ENCODE peak calls at places on chromosomes 3 and 15, in ten cellular contexts. R, S, J, Y, Q, U, H, P, O and V are unnamed samples.

GRCh38 chr3:46671541-46672348 is 21.7 kb downstream of the ALS2CL start:
- DNase-seq in P (peak), H (no peak), Q (no peak), O (no peak), J (peak), S (no peak), R (no peak), Y (no peak), U (no peak), V (no peak)

GRCh38 chr15:45662375-45662774 is 27.5 kb downstream of the SQOR start:
- DNase-seq in P (no peak), Q (no peak), H (no peak), Y (no peak), S (no peak), O (no peak), R (no peak), U (no peak), J (no peak), V (no peak)

GRCh38 chr3:73766599-73767378 is 142.0 kb upstream of the PDZRN3 start:
- DNase-seq in P (peak), O (no peak), U (peak), R (peak), J (no peak), S (peak), Q (no peak), Y (no peak), H (no peak), V (no peak)

GRCh38 chr3:82496890-82497560 is 735.6 kb upstream of the GBE1 start:
- DNase-seq in U (no peak), R (no peak), O (no peak), H (no peak), P (no peak), J (no peak), Y (no peak), S (no peak), Q (no peak), V (no peak)

GRCh38 chr3:46703013-46703520 is 1.9 kb downstream of the TMIE start:
- DNase-seq in S (no peak), Q (no peak), U (no peak), Y (no peak), J (peak), O (no peak), P (no peak), R (no peak), H (peak), V (no peak)

GRCh38 chr15:77823736-77824135 is 191.0 kb upstream of the LINGO1 start:
- DNase-seq in S (no peak), Y (no peak), R (no peak), J (no peak), P (no peak), Q (no peak), O (no peak), H (no peak), U (no peak), V (no peak)

GRCh38 chr3:179071161-179071568 is 444 bp downstream of the ZMAT3 start:
- DNase-seq in U (no peak), R (no peak), Y (no peak), O (no peak), P (no peak), S (no peak), Q (no peak), H (no peak), J (peak), V (no peak)

GRCh38 chr15:70597056-70597603 is 166.2 kb downstream of the UACA start:
- DNase-seq in H (no peak), O (no peak), Y (no peak), R (no peak), U (peak), S (no peak), Q (peak), P (no peak), J (no peak), V (peak)

GRCh38 chr15:100457201-100457600 is 71.5 kb downstream of the CERS3 start:
- DNase-seq in R (no peak), U (peak), H (no peak), J (no peak), S (no peak), Y (no peak), P (no peak), Q (no peak), O (no peak), V (no peak)

GRCh38 chr3:27319304-27319703 is 49.9 kb downstream of the NEK10 start:
- DNase-seq in S (no peak), P (no peak), Q (no peak), O (no peak), J (no peak), R (no peak), H (no peak), Y (no peak), U (no peak), V (no peak)

GRCh38 chr3:65894679-65895078 is 144.0 kb downstream of the MAGI1 start:
- DNase-seq in R (peak), O (no peak), Q (no peak), S (peak), J (no peak), P (no peak), Y (no peak), U (peak), H (no peak), V (no peak)

GRCh38 chr3:29281265-29282228 is 676 bp downstream of the RBMS3 start:
- DNase-seq in O (no peak), P (peak), J (peak), U (peak), H (no peak), R (no peak), Y (no peak), Q (no peak), S (no peak), V (no peak)

GRCh38 chr3:29280675-29281264 is at the start of gene RBMS3:
- DNase-seq in P (peak), Y (no peak), U (peak), O (no peak), J (peak), S (peak), Q (peak), R (peak), H (peak), V (peak)

GRCh38 chr3:29279830-29280229 is 1.0 kb upstream of the RBMS3 start:
- DNase-seq in R (no peak), H (peak), O (no peak), S (no peak), J (peak), Y (no peak), Q (no peak), P (peak), U (peak), V (no peak)

GRCh38 chr3:29277249-29277648 is 3.6 kb upstream of the RBMS3 start:
- DNase-seq in P (no peak), J (no peak), Y (no peak), U (no peak), Q (no peak), H (no peak), S (no peak), O (no peak), R (no peak), V (no peak)

DNA sequence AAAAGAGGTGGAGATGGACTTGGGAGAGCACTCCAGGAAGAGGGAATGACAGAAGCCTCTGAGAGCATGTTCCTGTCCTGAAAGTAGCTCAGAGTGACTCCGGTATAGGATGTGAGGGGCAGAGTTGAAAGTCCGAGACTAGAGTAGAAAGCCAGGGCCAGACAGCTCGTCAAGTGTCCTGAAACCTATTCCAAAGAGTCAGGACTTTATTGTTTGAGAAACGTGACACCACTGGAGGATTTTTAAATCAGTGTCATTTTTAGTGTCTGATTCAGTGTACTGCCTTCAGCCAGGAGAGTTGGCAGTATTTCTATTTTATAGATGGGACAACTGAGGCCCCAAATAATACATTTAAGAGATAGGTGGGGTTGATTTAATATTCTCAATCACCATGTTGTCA is 1.6 kb upstream of the RBMS3 start:
- DNase-seq in Y (no peak), J (no peak), O (no peak), U (no peak), S (no peak), P (no peak), R (no peak), Q (no peak), H (no peak), V (no peak)
- H3K4me3 ChIP-seq in Y (no peak), J (no peak), O (no peak), U (peak), S (no peak), P (no peak), R (no peak), Q (no peak), H (peak), V (peak)

GRCh38 chr3:101811875-101812274 is 32.9 kb downstream of the NXPE3 start:
- DNase-seq in Y (no peak), P (no peak), Q (no peak), R (no peak), U (no peak), O (no peak), S (no peak), J (no peak), H (no peak), V (no peak)

GRCh38 chr3:101812895-101813294 is 33.9 kb downstream of the NXPE3 start:
- DNase-seq in Q (no peak), S (no peak), O (no peak), R (no peak), J (no peak), Y (no peak), P (no peak), U (no peak), H (no peak), V (no peak)

GRCh38 chr3:101814835-101815234 is 34.5 kb upstream of the NFKBIZ start:
- DNase-seq in Y (no peak), H (no peak), P (no peak), R (no peak), J (no peak), S (no peak), O (no peak), Q (no peak), U (no peak), V (no peak)

GRCh38 chr3:101816215-101817149 is 32.8 kb upstream of the NFKBIZ start:
- DNase-seq in P (no peak), O (no peak), S (no peak), U (no peak), H (no peak), J (no peak), Q (no peak), R (no peak), Y (no peak), V (no peak)

GRCh38 chr3:101813817-101814440 is 34.9 kb downstream of the NXPE3 start:
- DNase-seq in R (no peak), P (no peak), Y (no peak), S (no peak), U (peak), Q (no peak), J (no peak), H (no peak), O (no peak), V (no peak)
- TF ChIP-seq CTCF in R (peak), P (peak), Y (peak), S (peak), U (peak), Q (peak), J (peak), H (peak), O (peak), V (peak)

DNA sequence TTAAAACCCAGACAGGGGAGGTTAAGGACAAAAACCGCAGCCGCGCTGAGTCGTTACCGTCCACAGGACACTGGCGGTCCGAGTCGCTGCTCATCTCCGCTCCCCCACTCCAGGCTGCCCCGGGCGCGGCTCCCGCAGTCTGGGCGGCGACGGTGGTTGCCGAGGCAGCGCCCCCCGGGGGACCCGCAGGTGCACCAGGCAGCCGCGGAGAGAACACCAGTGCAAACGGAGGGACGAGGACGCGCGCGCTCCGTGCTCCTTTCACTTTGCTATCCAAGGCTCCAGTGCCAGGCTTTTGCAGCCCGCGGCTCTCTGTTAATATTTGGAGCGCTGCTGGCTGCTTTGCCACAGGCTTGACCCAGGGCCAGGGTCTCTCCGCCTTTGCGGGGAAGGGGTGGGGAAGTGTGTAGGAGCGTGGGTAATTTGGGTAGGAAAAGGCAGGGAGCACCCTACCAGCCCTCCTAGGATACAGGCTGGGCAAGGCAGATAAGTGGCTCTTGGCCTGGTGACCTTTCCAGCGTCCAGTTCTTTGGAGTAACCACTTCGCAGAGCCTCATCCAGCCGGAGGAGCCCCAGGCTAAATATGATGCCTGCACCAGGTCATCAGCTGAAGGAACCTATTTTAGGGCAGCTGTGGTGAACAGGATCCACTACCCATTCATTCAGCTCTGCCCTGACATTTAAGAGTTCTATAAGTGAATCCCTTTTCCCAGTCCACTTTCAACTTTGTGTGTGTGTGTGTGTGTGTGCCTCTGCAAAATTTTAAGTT is at the start of gene GADL1:
- DNase-seq in O (no peak), H (peak), Q (peak), U (peak), J (peak), R (no peak), S (no peak), Y (no peak), P (peak), V (no peak)
- H3K4me3 ChIP-seq in O (peak), H (peak), Q (no peak), U (peak), J (peak), R (peak), S (peak), Y (peak), P (peak), V (peak)

GRCh38 chr3:14445773-14446172 is 43.4 kb downstream of the SLC6A6 start:
- DNase-seq in H (no peak), O (no peak), Y (no peak), J (no peak), S (no peak), U (no peak), Q (no peak), P (no peak), R (no peak), V (no peak)

GRCh38 chr3:14446988-14447570 is 44.7 kb downstream of the SLC6A6 start:
- DNase-seq in P (no peak), O (no peak), Y (no peak), J (no peak), Q (no peak), U (no peak), H (no peak), R (no peak), S (no peak), V (no peak)

GRCh38 chr3:14441240-14441919 is 39.0 kb downstream of the SLC6A6 start:
- DNase-seq in Y (no peak), S (no peak), H (no peak), U (no peak), P (no peak), Q (peak), R (no peak), J (peak), O (no peak), V (no peak)

GRCh38 chr3:14441920-14442300 is 39.5 kb downstream of the SLC6A6 start:
- DNase-seq in S (no peak), P (no peak), H (no peak), Q (no peak), Y (no peak), O (no peak), U (no peak), R (no peak), J (peak), V (no peak)

DNA sequence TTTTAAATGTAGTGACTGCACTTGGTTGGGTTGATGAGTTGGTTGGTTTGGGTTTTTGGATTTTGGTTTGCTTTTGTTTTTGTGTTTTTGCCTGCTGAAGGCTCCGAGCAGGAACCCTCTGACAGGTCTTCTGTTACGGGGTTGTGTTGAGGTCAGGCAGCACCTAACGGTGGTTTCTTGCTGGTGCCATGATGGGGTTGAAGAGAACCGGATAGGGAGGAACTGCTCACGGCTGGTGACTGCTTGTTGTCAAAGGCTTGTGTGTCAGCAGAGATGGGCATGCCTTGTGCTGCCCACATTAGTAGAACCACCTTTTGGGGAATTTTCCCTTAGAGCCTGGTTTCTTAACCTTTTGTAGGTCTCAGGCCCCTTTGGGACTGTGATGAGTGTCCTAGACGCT is 42.0 kb downstream of the SLC6A6 start:
- DNase-seq in P (no peak), O (no peak), Y (no peak), Q (no peak), S (no peak), R (no peak), U (no peak), J (no peak), H (no peak), V (no peak)
- TF ChIP-seq CTCF in P (no peak), O (no peak), Y (no peak), Q (no peak), S (no peak), R (no peak), U (no peak), J (no peak), H (no peak), V (no peak)

GRCh38 chr3:124034809-124035152 is 42.9 kb upstream of the ROPN1 start:
- DNase-seq in Y (no peak), R (no peak), H (no peak), J (no peak), S (no peak), Q (no peak), P (no peak), O (no peak), U (no peak), V (no peak)

GRCh38 chr3:124032351-124032880 is 40.5 kb upstream of the ROPN1 start:
- DNase-seq in R (no peak), Q (no peak), S (no peak), O (no peak), Y (no peak), J (peak), U (peak), P (peak), H (peak), V (peak)

GRCh38 chr3:124033360-124034015 is 41.6 kb upstream of the ROPN1 start:
- DNase-seq in O (no peak), U (peak), S (no peak), Y (no peak), R (no peak), H (peak), P (peak), J (peak), Q (no peak), V (no peak)

GRCh38 chr3:124034016-124034808 is 42.3 kb upstream of the ROPN1 start:
- DNase-seq in P (peak), H (peak), R (no peak), Q (no peak), O (peak), S (no peak), Y (no peak), U (no peak), J (peak), V (no peak)

GRCh38 chr3:124032881-124033359 is 41.0 kb upstream of the ROPN1 start:
- DNase-seq in O (peak), P (peak), U (peak), J (peak), Y (no peak), S (peak), H (peak), Q (peak), R (peak), V (peak)
- H3K4me3 ChIP-seq in O (peak), P (peak), U (peak), J (peak), Y (peak), S (peak), H (peak), Q (peak), R (peak), V (peak)

GRCh38 chr3:186466391-186466974 is 77.7 kb downstream of the CRYGS start:
- DNase-seq in Q (no peak), P (no peak), J (no peak), R (no peak), S (no peak), O (no peak), Y (no peak), H (no peak), U (peak), V (no peak)

GRCh38 chr3:186465508-186465907 is 78.7 kb downstream of the CRYGS start:
- DNase-seq in U (no peak), S (no peak), R (no peak), O (no peak), Q (no peak), J (no peak), Y (no peak), H (no peak), P (no peak), V (no peak)

GRCh38 chr3:186461141-186461540 is 83.0 kb downstream of the CRYGS start:
- DNase-seq in O (no peak), Y (no peak), P (no peak), S (peak), J (no peak), R (peak), H (no peak), U (peak), Q (no peak), V (no peak)

GRCh38 chr3:186467969-186468368 is 76.2 kb downstream of the CRYGS start:
- DNase-seq in O (no peak), U (no peak), H (no peak), R (no peak), S (no peak), Y (no peak), P (no peak), J (no peak), Q (no peak), V (no peak)

DNA sequence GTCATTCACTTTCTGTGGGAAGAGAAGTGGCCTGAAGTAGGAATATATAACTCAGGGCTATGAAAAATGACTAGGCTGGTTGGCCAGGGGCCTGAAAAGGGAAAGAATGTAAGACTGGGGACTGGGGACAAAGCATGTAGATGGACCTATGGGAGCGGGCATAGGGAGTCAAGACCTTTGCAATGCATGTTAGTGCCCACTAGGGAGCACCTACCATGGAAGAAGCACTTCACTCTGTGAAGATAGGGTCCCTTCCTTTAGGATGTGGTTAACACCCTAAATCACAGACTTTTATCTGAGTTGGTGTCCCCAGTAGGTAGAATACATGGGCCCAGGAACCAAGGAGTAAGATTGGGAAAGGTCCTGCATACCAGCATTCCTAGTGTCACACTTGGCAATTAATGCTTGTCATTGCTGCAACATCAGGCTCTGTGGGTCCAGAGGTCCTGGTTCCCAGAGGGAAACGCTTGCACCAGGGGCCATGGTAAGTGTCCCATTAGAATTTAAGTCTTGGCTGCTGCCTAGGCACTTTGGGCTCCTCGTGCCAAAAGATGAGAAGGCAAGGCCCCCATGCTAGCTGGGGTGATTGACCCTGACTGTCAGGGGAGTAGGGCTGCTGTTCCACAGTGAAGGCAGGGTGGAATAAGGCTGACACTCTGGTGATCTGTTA is 79.6 kb downstream of the CRYGS start:
- DNase-seq in R (no peak), H (no peak), Q (no peak), O (no peak), S (no peak), Y (no peak), J (no peak), U (no peak), P (no peak), V (no peak)
- TF ChIP-seq CTCF in R (no peak), H (no peak), Q (peak), O (no peak), S (no peak), Y (peak), J (no peak), U (no peak), P (no peak), V (no peak)

GRCh38 chr15:56719021-56719612 is 14.2 kb downstream of the ZNF280D start:
- DNase-seq in U (no peak), H (no peak), P (no peak), R (no peak), O (no peak), S (no peak), Y (no peak), J (no peak), Q (no peak), V (no peak)

GRCh38 chr15:56716334-56716733 is 17.0 kb downstream of the ZNF280D start:
- DNase-seq in Q (no peak), J (no peak), U (no peak), Y (no peak), O (no peak), R (no peak), H (no peak), S (no peak), P (no peak), V (no peak)

GRCh38 chr15:56715220-56715619 is 18.1 kb downstream of the ZNF280D start:
- DNase-seq in Q (no peak), O (no peak), H (no peak), J (no peak), P (no peak), U (no peak), S (no peak), Y (no peak), R (no peak), V (no peak)

GRCh38 chr15:56719774-56720555 is 13.3 kb downstream of the ZNF280D start:
- DNase-seq in H (no peak), P (no peak), O (no peak), Y (no peak), S (no peak), Q (no peak), U (no peak), R (no peak), J (no peak), V (no peak)

GRCh38 chr15:56718560-56718959 is 14.7 kb downstream of the ZNF280D start:
- DNase-seq in H (no peak), Q (no peak), U (no peak), J (no peak), S (no peak), R (no peak), Y (no peak), P (no peak), O (no peak), V (no peak)
- H3K4me3 ChIP-seq in H (no peak), Q (no peak), U (no peak), J (no peak), S (no peak), R (no peak), Y (no peak), P (no peak), O (no peak), V (no peak)